ENCODE peak calls at places on chromosome 11, in nine cellular contexts. F, P, H, X, U, A, D, Z and B are unnamed samples.

GRCh38 chr11:71201936-71202597 is 50.3 kb downstream of the SHANK2 start:
- DNase-seq in P (no peak), F (no peak), X (no peak), A (no peak), H (no peak), U (no peak), Z (no peak), D (no peak), B (no peak)

GRCh38 chr11:70567680-70568503 is 169.6 kb downstream of the CTTN start:
- DNase-seq in U (no peak), A (no peak), P (no peak), F (no peak), D (no peak), Z (peak; percentile 11), X (no peak), H (peak; percentile 81), B (no peak)

GRCh38 chr11:66322732-66323427 is 6.0 kb upstream of the CD248 start:
- DNase-seq in A (no peak), X (no peak), H (no peak), P (no peak), D (no peak), U (no peak), Z (no peak), F (no peak), B (no peak)

GRCh38 chr11:121497176-121497995 is 44.6 kb upstream of the SORL1-AS1 start:
- DNase-seq in F (no peak), X (no peak), U (no peak), H (no peak), D (no peak), Z (no peak), P (no peak), A (no peak), B (no peak)

GRCh38 chr11:64230985-64231365 is 627 bp downstream of the DNAJC4 start:
- DNase-seq in A (no peak), P (no peak), Z (no peak), X (no peak), D (no peak), U (no peak), F (no peak), H (no peak), B (no peak)

GRCh38 chr11:73308003-73308962 is at the start of gene ARHGEF17:
- DNase-seq in Z (no peak), F (no peak), P (peak; percentile 80), X (peak; percentile 80), A (peak; percentile 42), H (no peak), D (peak; percentile 14), U (peak; percentile 27), B (no peak)

GRCh38 chr11:112363527-112363926 is 102.9 kb upstream of the PLET1 start:
- DNase-seq in Z (no peak), U (no peak), A (no peak), F (no peak), H (no peak), X (no peak), P (no peak), D (no peak), B (no peak)

GRCh38 chr11:57500926-57501325 is 14.6 kb downstream of the SLC43A1 start:
- DNase-seq in H (no peak), D (no peak), Z (no peak), F (no peak), X (no peak), P (no peak), U (no peak), A (no peak), B (no peak)

GRCh38 chr11:44607324-44607962 is 42.0 kb downstream of the CD82 start:
- DNase-seq in U (no peak), D (no peak), X (no peak), Z (peak; percentile 17), A (no peak), F (no peak), H (no peak), P (no peak), B (no peak)

GRCh38 chr11:129279326-129280026 is 87.4 kb upstream of the ARHGAP32 start:
- DNase-seq in U (peak; percentile 47), F (peak; percentile 72), D (peak; percentile 35), H (peak; percentile 69), X (peak; percentile 84), P (peak; percentile 88), A (peak; percentile 75), Z (no peak), B (no peak)

GRCh38 chr11:130786987-130787688 is 129.1 kb downstream of the SNX19 start:
- DNase-seq in D (no peak), A (peak; percentile 27), X (no peak), U (no peak), F (no peak), H (no peak), Z (no peak), P (no peak), B (no peak)

GRCh38 chr11:8318536-8318935 is 54.9 kb upstream of the LMO1 start:
- DNase-seq in A (no peak), H (peak; percentile 69), U (no peak), P (no peak), D (no peak), Z (no peak), X (no peak), F (no peak), B (no peak)

GRCh38 chr11:135023499-135023898 is 611.5 kb upstream of the B3GAT1 start:
- DNase-seq in D (no peak), H (no peak), F (no peak), A (no peak), Z (no peak), U (no peak), X (no peak), P (no peak), B (no peak)

GRCh38 chr11:819943-820649 is 1.4 kb downstream of the PNPLA2 start:
- DNase-seq in Z (no peak), U (peak; percentile 88), A (peak; percentile 97), H (peak; percentile 59), D (peak; percentile 85), F (peak; percentile 67), X (peak; percentile 57), P (peak; percentile 76), B (no peak)

GRCh38 chr11:80182906-80183305 is 742.1 kb upstream of the TENM4 start:
- DNase-seq in H (no peak), X (no peak), F (no peak), D (no peak), A (no peak), U (no peak), P (no peak), Z (no peak), B (no peak)

GRCh38 chr11:16945671-16946469 is 68.3 kb downstream of the PLEKHA7 start:
- DNase-seq in F (peak; percentile 61), D (peak; percentile 4), X (no peak), P (peak; percentile 62), Z (no peak), U (no peak), H (peak; percentile 77), A (peak; percentile 61), B (peak; percentile 30)

GRCh38 chr11:16226245-16226644 is 130.1 kb downstream of the SOX6 start:
- DNase-seq in Z (no peak), A (peak; percentile 84), F (no peak), U (no peak), D (no peak), H (no peak), P (no peak), X (no peak), B (peak; percentile 4)

GRCh38 chr11:63023415-63023814 is 7.8 kb upstream of the SLC22A8 start:
- DNase-seq in U (no peak), Z (no peak), H (no peak), P (no peak), F (peak; percentile 22), A (no peak), X (no peak), D (no peak), B (no peak)

GRCh38 chr11:77147668-77148321 is 19.7 kb downstream of the MYO7A start:
- DNase-seq in Z (no peak), F (no peak), X (peak; percentile 71), U (no peak), A (no peak), H (peak; percentile 57), P (no peak), D (no peak), B (no peak)

GRCh38 chr11:117203069-117203407 is 3.9 kb downstream of the TAGLN start:
- DNase-seq in X (no peak), F (no peak), D (no peak), H (no peak), Z (no peak), U (no peak), A (no peak), P (no peak), B (no peak)

GRCh38 chr11:85946221-85946620 is 91.0 kb downstream of the CCDC83 start:
- DNase-seq in U (no peak), A (no peak), P (no peak), Z (no peak), F (no peak), H (no peak), X (no peak), D (no peak), B (no peak)

GRCh38 chr11:84056696-84057095 is 770.5 kb upstream of the CCDC90B start:
- DNase-seq in A (no peak), F (no peak), U (no peak), Z (no peak), D (no peak), P (no peak), X (no peak), H (no peak), B (no peak)

GRCh38 chr11:130738618-130739017 is 177.7 kb downstream of the SNX19 start:
- DNase-seq in A (no peak), Z (no peak), H (no peak), D (no peak), U (no peak), X (no peak), F (no peak), P (no peak), B (no peak)